ENCODE peak calls at places on chromosomes 2 and 18, in ten cellular contexts. B is NCI-H2081, C is NCI-H1092, U is neural crest cell, O is amygdala, M is kidney epithelial cell, E is HuH-7.5, X is RWPE1, K is iPS-NIHi11, D is head of caudate nucleus. S is an unnamed sample.

GRCh38 chr18:22283397-22283796 is 114.0 kb downstream of the GATA6 start:
- DNase-seq in C (no peak), E (no peak), U (no peak), D (no peak), X (no peak), O (no peak), M (no peak), B (no peak), K (no peak), S (no peak)

GRCh38 chr18:27583021-27583420 is 397.9 kb upstream of the CHST9 start:
- DNase-seq in B (no peak), M (peak), X (no peak), C (no peak), O (no peak), U (no peak), D (no peak), E (no peak), K (no peak), S (no peak)

GRCh38 chr2:42296226-42296625 is 64.8 kb downstream of the COX7A2L start:
- DNase-seq in K (no peak), C (no peak), M (no peak), O (no peak), E (no peak), U (no peak), X (no peak), B (no peak), D (no peak), S (no peak)

GRCh38 chr18:11237066-11237465 is 87.7 kb upstream of the PIEZO2 start:
- DNase-seq in M (no peak), E (no peak), D (no peak), C (no peak), U (no peak), B (no peak), X (no peak), K (no peak), O (no peak), S (no peak)

GRCh38 chr2:56806924-56807323 is 623.1 kb downstream of the CCDC85A start:
- DNase-seq in C (no peak), U (no peak), O (no peak), K (no peak), D (no peak), X (no peak), M (no peak), E (no peak), B (no peak), S (no peak)

GRCh38 chr2:28580078-28580477 is 84.2 kb downstream of the PLB1 start:
- DNase-seq in M (no peak), E (no peak), K (no peak), C (no peak), U (no peak), X (no peak), O (no peak), B (no peak), D (no peak), S (no peak)

GRCh38 chr2:101736861-101737291 is 39.4 kb downstream of the MAP4K4 start:
- DNase-seq in U (no peak), C (no peak), X (peak), M (no peak), B (no peak), K (no peak), O (no peak), E (no peak), D (no peak), S (no peak)

GRCh38 chr2:128654404-128654803 is 335.7 kb upstream of the HS6ST1 start:
- DNase-seq in B (no peak), D (no peak), C (no peak), K (no peak), E (no peak), M (no peak), O (no peak), X (no peak), U (no peak), S (no peak)

GRCh38 chr2:179422037-179422643 is 157.5 kb upstream of the SESTD1 start:
- DNase-seq in E (no peak), X (peak), M (peak), K (peak), B (peak), U (peak), O (no peak), D (peak), C (peak), S (peak)

GRCh38 chr2:105836840-105837692 is 92.4 kb downstream of the NCK2 start:
- DNase-seq in D (no peak), X (no peak), M (no peak), K (no peak), U (no peak), E (no peak), C (no peak), B (no peak), O (no peak), S (no peak)

GRCh38 chr2:61984682-61985081 is 79.2 kb downstream of the COMMD1 start:
- DNase-seq in M (no peak), X (no peak), D (no peak), O (no peak), B (no peak), E (no peak), C (no peak), K (no peak), U (no peak), S (no peak)

GRCh38 chr2:25671622-25672021 is 1.8 kb downstream of the DTNB start:
- DNase-seq in C (no peak), B (no peak), M (no peak), D (no peak), E (no peak), K (no peak), O (no peak), U (no peak), X (no peak), S (no peak)

GRCh38 chr2:67255933-67256615 is 141.1 kb upstream of the ETAA1 start:
- DNase-seq in B (no peak), E (no peak), C (no peak), M (peak), D (no peak), O (no peak), X (peak), K (no peak), U (no peak), S (no peak)

GRCh38 chr2:170651603-170652002 is 63.5 kb upstream of the SP5 start:
- DNase-seq in E (no peak), U (no peak), M (no peak), B (no peak), C (no peak), X (no peak), K (no peak), O (no peak), D (no peak), S (no peak)

GRCh38 chr2:134344954-134345697 is 91.3 kb downstream of the MGAT5 start:
- DNase-seq in D (no peak), O (no peak), B (no peak), U (no peak), K (no peak), C (no peak), E (no peak), M (no peak), X (no peak), S (no peak)

GRCh38 chr2:239804161-239805042 is 220.7 kb downstream of the NDUFA10 start:
- DNase-seq in C (no peak), B (no peak), E (no peak), M (no peak), O (no peak), U (no peak), K (no peak), X (no peak), D (no peak), S (no peak)

GRCh38 chr18:8735274-8735673 is 29.9 kb downstream of the MTCL1 start:
- DNase-seq in B (no peak), U (no peak), K (no peak), E (no peak), O (no peak), D (no peak), X (no peak), C (no peak), M (no peak), S (peak)

GRCh38 chr18:58565021-58565420 is 63.9 kb downstream of the ALPK2 start:
- DNase-seq in C (no peak), O (no peak), K (no peak), B (no peak), M (no peak), U (no peak), D (no peak), E (no peak), X (no peak), S (no peak)

S was measured in WTC11.